ENCODE peak calls at places on chromosomes 4 and X, in six cellular contexts. One of them, this sample, is unnamed.

GRCh38 chrX:68304602-68305001 is 128.7 kb downstream of the OPHN1 start:
- DNase-seq in ACHN: no peak
- DNase-seq in lower lobe of right lung: no peak
- DNase-seq in activated T-helper 9 cell treated with anti-CD3 and anti-CD28 coated beads, Interleukin-2, amount 50 U/mL, for 16 hours: no peak
- DNase-seq in activated naive CD8-positive, alpha-beta T cell treated with anti-CD3 and anti-CD28 coated beads for 36 hours: no peak
- DNase-seq in suprapubic skin: no peak
- DNase-seq in this sample: no peak

GRCh38 chrX:118528089-118528753 is 32.6 kb downstream of the DOCK11 start:
- DNase-seq in ACHN: no peak
- DNase-seq in lower lobe of right lung: no peak
- DNase-seq in activated T-helper 9 cell treated with anti-CD3 and anti-CD28 coated beads, Interleukin-2, amount 50 U/mL, for 16 hours: peak; percentile 33
- DNase-seq in activated naive CD8-positive, alpha-beta T cell treated with anti-CD3 and anti-CD28 coated beads for 36 hours: peak; percentile 50
- DNase-seq in suprapubic skin: no peak
- DNase-seq in this sample: no peak

GRCh38 chr4:136861081-136861480 is 671.2 kb downstream of the PCDH18 start:
- DNase-seq in ACHN: no peak
- DNase-seq in lower lobe of right lung: no peak
- DNase-seq in activated T-helper 9 cell treated with anti-CD3 and anti-CD28 coated beads, Interleukin-2, amount 50 U/mL, for 16 hours: no peak
- DNase-seq in activated naive CD8-positive, alpha-beta T cell treated with anti-CD3 and anti-CD28 coated beads for 36 hours: no peak
- DNase-seq in suprapubic skin: no peak
- DNase-seq in this sample: no peak

GRCh38 chr4:163748474-163748873 is 254.0 kb downstream of the TMA16 start:
- DNase-seq in ACHN: no peak
- DNase-seq in lower lobe of right lung: no peak
- DNase-seq in activated T-helper 9 cell treated with anti-CD3 and anti-CD28 coated beads, Interleukin-2, amount 50 U/mL, for 16 hours: no peak
- DNase-seq in activated naive CD8-positive, alpha-beta T cell treated with anti-CD3 and anti-CD28 coated beads for 36 hours: no peak
- DNase-seq in suprapubic skin: no peak
- DNase-seq in this sample: no peak

GRCh38 chr4:159498371-159499115 is 395.7 kb downstream of the RAPGEF2 start:
- DNase-seq in ACHN: no peak
- DNase-seq in lower lobe of right lung: no peak
- DNase-seq in activated T-helper 9 cell treated with anti-CD3 and anti-CD28 coated beads, Interleukin-2, amount 50 U/mL, for 16 hours: no peak
- DNase-seq in activated naive CD8-positive, alpha-beta T cell treated with anti-CD3 and anti-CD28 coated beads for 36 hours: no peak
- DNase-seq in suprapubic skin: no peak
- DNase-seq in this sample: no peak

GRCh38 chrX:134764202-134764785 is 106.0 kb upstream of the PLAC1 start:
- DNase-seq in ACHN: peak; percentile 29
- DNase-seq in lower lobe of right lung: no peak
- DNase-seq in activated T-helper 9 cell treated with anti-CD3 and anti-CD28 coated beads, Interleukin-2, amount 50 U/mL, for 16 hours: no peak
- DNase-seq in activated naive CD8-positive, alpha-beta T cell treated with anti-CD3 and anti-CD28 coated beads for 36 hours: no peak
- DNase-seq in suprapubic skin: no peak
- DNase-seq in this sample: no peak

GRCh38 chr4:38034986-38035882 is 75.0 kb downstream of the PTTG2 start:
- DNase-seq in ACHN: peak; percentile 56
- DNase-seq in lower lobe of right lung: no peak
- DNase-seq in activated T-helper 9 cell treated with anti-CD3 and anti-CD28 coated beads, Interleukin-2, amount 50 U/mL, for 16 hours: no peak
- DNase-seq in activated naive CD8-positive, alpha-beta T cell treated with anti-CD3 and anti-CD28 coated beads for 36 hours: no peak
- DNase-seq in suprapubic skin: no peak
- DNase-seq in this sample: peak; percentile 26

GRCh38 chrX:54933150-54933826 is 12.7 kb downstream of the TRO start:
- DNase-seq in ACHN: no peak
- DNase-seq in lower lobe of right lung: no peak
- DNase-seq in activated T-helper 9 cell treated with anti-CD3 and anti-CD28 coated beads, Interleukin-2, amount 50 U/mL, for 16 hours: no peak
- DNase-seq in activated naive CD8-positive, alpha-beta T cell treated with anti-CD3 and anti-CD28 coated beads for 36 hours: no peak
- DNase-seq in suprapubic skin: no peak
- DNase-seq in this sample: no peak

GRCh38 chr4:85828295-85828910 is 353.5 kb downstream of the ARHGAP24 start:
- DNase-seq in ACHN: peak; percentile 44
- DNase-seq in lower lobe of right lung: no peak
- DNase-seq in activated T-helper 9 cell treated with anti-CD3 and anti-CD28 coated beads, Interleukin-2, amount 50 U/mL, for 16 hours: no peak
- DNase-seq in activated naive CD8-positive, alpha-beta T cell treated with anti-CD3 and anti-CD28 coated beads for 36 hours: no peak
- DNase-seq in suprapubic skin: no peak
- DNase-seq in this sample: no peak

GRCh38 chrX:78330540-78330939 is 3.1 kb upstream of the CYSLTR1 start:
- DNase-seq in ACHN: no peak
- DNase-seq in lower lobe of right lung: no peak
- DNase-seq in activated T-helper 9 cell treated with anti-CD3 and anti-CD28 coated beads, Interleukin-2, amount 50 U/mL, for 16 hours: no peak
- DNase-seq in activated naive CD8-positive, alpha-beta T cell treated with anti-CD3 and anti-CD28 coated beads for 36 hours: no peak
- DNase-seq in suprapubic skin: no peak
- DNase-seq in this sample: no peak